ENCODE peak calls at places on chromosomes 13 and 19, in six cellular contexts. A is mesenchymal stem cell, S is IMR-90, O is H9, G is mesendoderm, B is H1. T is an unnamed sample.
A peak's percentile ranks its signal among the peaks of the same experiment; 100 is the strongest.

GRCh38 chr19:55032170-55032569 is 5.9 kb downstream of the GP6 start:
- DNase-seq in A (no peak), S (no peak), O (no peak), G (no peak), B (no peak), T (no peak)

GRCh38 chr19:49126575-49126974 is 7.2 kb downstream of the PPFIA3 start:
- DNase-seq in A (no peak), S (no peak), O (no peak), G (no peak), B (no peak), T (no peak)

GRCh38 chr19:50264483-50265186 is 61.2 kb downstream of the MYH14 start:
- DNase-seq in A (no peak), S (no peak), O (peak; percentile 60), G (peak; percentile 67), B (no peak), T (no peak)

GRCh38 chr19:16188521-16188920 is 3.3 kb downstream of the FAM32A start:
- DNase-seq in A (no peak), S (no peak), O (no peak), G (no peak), B (no peak), T (no peak)

GRCh38 chr13:23668557-23668956 is 98.3 kb downstream of the TNFRSF19 start:
- DNase-seq in A (no peak), S (no peak), O (no peak), G (no peak), B (no peak), T (no peak)

GRCh38 chr13:40457844-40458243 is 208.6 kb downstream of the FOXO1 start:
- DNase-seq in A (no peak), S (no peak), O (no peak), G (no peak), B (no peak), T (no peak)

GRCh38 chr13:81381560-81381959 is 1040.6 kb upstream of the SPRY2 start:
- DNase-seq in A (no peak), S (no peak), O (no peak), G (no peak), B (no peak), T (no peak)

GRCh38 chr13:77022341-77022740 is 4.6 kb downstream of the FBXL3 start:
- DNase-seq in A (peak; percentile 39), S (peak; percentile 43), O (no peak), G (no peak), B (no peak), T (no peak)

GRCh38 chr13:50125306-50125555 is 110.0 kb downstream of the KCNRG start:
- DNase-seq in A (no peak), S (no peak), O (no peak), G (no peak), B (no peak), T (no peak)

GRCh38 chr19:15417699-15418098 is 1.1 kb downstream of the AKAP8L start:
- DNase-seq in A (no peak), S (no peak), O (no peak), G (peak; percentile 41), B (no peak), T (no peak)

GRCh38 chr13:103812558-103812957 is 746.3 kb upstream of the SLC10A2 start:
- DNase-seq in A (no peak), S (no peak), O (no peak), G (no peak), B (no peak), T (no peak)

GRCh38 chr19:23015660-23016059 is 12.7 kb upstream of the ZNF728 start:
- DNase-seq in A (no peak), S (no peak), O (no peak), G (no peak), B (no peak), T (no peak)

GRCh38 chr19:52896431-52897148 is 845 bp downstream of the ZNF320 start:
- DNase-seq in A (peak; percentile 46), S (peak; percentile 1), O (peak; percentile 40), G (peak; percentile 52), B (peak; percentile 57), T (peak; percentile 2)

GRCh38 chr19:50333235-50333736 is 4.1 kb upstream of the KCNC3 start:
- DNase-seq in A (peak; percentile 41), S (peak; percentile 67), O (peak; percentile 96), G (peak; percentile 97), B (peak; percentile 93), T (peak; percentile 94)

GRCh38 chr19:15123900-15124299 is 16.7 kb downstream of the SYDE1 start:
- DNase-seq in A (no peak), S (no peak), O (no peak), G (no peak), B (no peak), T (no peak)

GRCh38 chr19:2315818-2316353 is 7.9 kb upstream of the LINGO3 start:
- DNase-seq in A (peak; percentile 59), S (peak; percentile 56), O (peak; percentile 75), G (peak; percentile 68), B (peak; percentile 86), T (peak; percentile 48)

GRCh38 chr13:48491423-48492122 is 41.3 kb downstream of the RCBTB2 start:
- DNase-seq in A (no peak), S (peak; percentile 22), O (no peak), G (no peak), B (no peak), T (no peak)

GRCh38 chr13:107192289-107192688 is 624.4 kb upstream of the ARGLU1 start:
- DNase-seq in A (peak; percentile 67), S (peak; percentile 43), O (no peak), G (no peak), B (no peak), T (no peak)

GRCh38 chr19:44738603-44739585 is 9.6 kb upstream of the BCL3 start:
- DNase-seq in A (peak; percentile 47), S (no peak), O (no peak), G (no peak), B (no peak), T (no peak)

GRCh38 chr13:48873598-48873997 is 102.1 kb upstream of the FNDC3A start:
- DNase-seq in A (peak; percentile 50), S (peak; percentile 59), O (peak; percentile 85), G (peak; percentile 96), B (no peak), T (no peak)

GRCh38 chr13:41699759-41700158 is 242.4 kb downstream of the RGCC start:
- DNase-seq in A (no peak), S (no peak), O (no peak), G (no peak), B (no peak), T (no peak)

GRCh38 chr19:30785728-30786127 is 413.5 kb downstream of the ZNF536 start:
- DNase-seq in A (no peak), S (no peak), O (no peak), G (peak; percentile 56), B (no peak), T (no peak)

GRCh38 chr13:97978661-97979450 is 25.4 kb downstream of the IPO5 start:
- DNase-seq in A (peak; percentile 37), S (peak; percentile 28), O (no peak), G (peak; percentile 80), B (no peak), T (peak; percentile 61)

GRCh38 chr19:15038304-15038703 is 11.0 kb upstream of the CASP14 start:
- DNase-seq in A (no peak), S (no peak), O (no peak), G (no peak), B (no peak), T (no peak)

GRCh38 chr19:30712428-30713151 is 340.4 kb downstream of the ZNF536 start:
- DNase-seq in A (no peak), S (no peak), O (no peak), G (no peak), B (no peak), T (no peak)

GRCh38 chr13:94595006-94595942 is 678 bp downstream of the TGDS start:
- DNase-seq in A (peak; percentile 53), S (peak; percentile 30), O (peak; percentile 45), G (peak; percentile 32), B (no peak), T (peak; percentile 6)

DNA sequence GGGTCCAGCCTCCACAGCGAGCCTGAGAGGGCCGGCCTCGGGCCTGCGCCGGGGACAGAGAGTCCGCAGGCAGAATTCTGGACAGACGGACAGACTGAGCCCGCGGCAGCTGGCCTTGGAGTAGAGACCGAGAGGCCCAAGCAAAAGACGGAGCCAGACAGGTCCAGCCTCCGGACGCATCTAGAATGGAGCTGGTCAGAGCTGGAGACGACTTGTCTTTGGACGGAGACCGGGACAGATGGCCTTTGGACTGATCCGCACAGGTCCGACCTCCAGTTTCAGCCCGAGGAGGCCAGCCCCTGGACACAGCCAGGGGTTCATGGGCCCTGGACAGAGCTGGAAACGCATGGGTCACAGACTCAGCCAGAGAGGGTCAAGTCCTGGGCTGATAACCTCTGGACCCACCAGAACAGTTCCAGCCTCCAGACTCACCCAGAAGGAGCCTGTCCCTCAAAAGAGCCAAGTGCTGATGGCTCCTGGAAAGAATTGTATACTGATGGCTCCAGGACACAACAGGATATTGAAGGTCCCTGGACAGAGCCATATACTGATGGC is 490 bp downstream of the ITPKC start:
- DNase-seq in A (no peak), S (no peak), O (no peak), G (no peak), B (no peak), T (no peak)
- H3K4me1 ChIP-seq in A (peaks cover 30% of the 10 kb centered on the region), S (peaks cover 11% of the 10 kb centered on the region), O (no peaks in the 10 kb centered on the region), G (peaks cover 6% of the 10 kb centered on the region), B (no peaks in the 10 kb centered on the region), T (peaks cover 25% of the 10 kb centered on the region)

GRCh38 chr13:87777395-87777794 is 106.2 kb downstream of the SLITRK5 start:
- DNase-seq in A (peak; percentile 6), S (no peak), O (no peak), G (peak; percentile 49), B (no peak), T (no peak)
- H2BK15ac ChIP-seq in A (no peak overlapping the region), S (no peak overlapping the region), O (no peak overlapping the region), G (no peak overlapping the region), B (no peak overlapping the region), T (no peak overlapping the region)

DNA sequence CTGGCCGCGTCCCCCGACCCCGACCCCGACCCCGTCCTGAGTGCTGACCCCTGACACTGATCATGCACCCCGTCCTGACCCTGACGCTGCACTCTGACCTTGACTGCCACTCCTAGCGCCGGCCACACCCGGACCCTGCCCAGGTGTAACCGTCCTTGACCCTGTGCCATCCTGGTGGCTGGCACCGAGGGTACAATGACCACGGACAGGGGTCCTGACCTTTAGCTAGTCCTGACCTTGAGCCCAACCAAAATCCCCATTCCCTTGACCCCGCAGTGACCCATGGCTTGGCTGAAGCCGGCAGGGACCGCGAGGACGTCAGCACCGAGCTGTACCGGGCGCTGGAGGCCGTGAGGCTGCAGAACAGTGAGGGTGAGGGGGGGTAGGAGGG is 25.9 kb downstream of the CLEC4M start:
- DNase-seq in A (no peak), S (no peak), O (no peak), G (no peak), B (peak; percentile 66), T (no peak)
- H3K4me1 ChIP-seq in A (peaks cover 4% of the 10 kb centered on the region), S (no peaks in the 10 kb centered on the region), O (no peaks in the 10 kb centered on the region), G (no peaks in the 10 kb centered on the region), B (no peaks in the 10 kb centered on the region), T (peaks cover 13% of the 10 kb centered on the region)

GRCh38 chr19:47111081-47111589 is 2.4 kb downstream of the ZC3H4 start:
- DNase-seq in A (no peak), S (no peak), O (no peak), G (no peak), B (no peak), T (no peak)

GRCh38 chr19:47111682-47112165 is 1.9 kb downstream of the ZC3H4 start:
- DNase-seq in A (no peak), S (no peak), O (no peak), G (no peak), B (no peak), T (peak; percentile 45)

GRCh38 chr19:47109541-47110375 is 3.8 kb downstream of the ZC3H4 start:
- DNase-seq in A (peak; percentile 65), S (peak; percentile 49), O (no peak), G (peak; percentile 60), B (no peak), T (no peak)

GRCh38 chr19:47109177-47109540 is 4.4 kb downstream of the ZC3H4 start:
- DNase-seq in A (no peak), S (no peak), O (no peak), G (no peak), B (no peak), T (no peak)

GRCh38 chr19:47110521-47111080 is 3.0 kb downstream of the ZC3H4 start:
- DNase-seq in A (no peak), S (no peak), O (no peak), G (peak; percentile 35), B (no peak), T (no peak)
- H2BK15ac ChIP-seq in A (no peak overlapping the region), S (no peak overlapping the region), O (no peak overlapping the region), G (no peak overlapping the region), B (no peak overlapping the region), T (peak overlapping the region; percentile 81)